ENCODE peak calls at places on chromosomes 12 and 14, in six cellular contexts. Y, F, U, D, S and L are unnamed samples.

GRCh38 chr12:117540011-117540410 is 178.6 kb upstream of the NOS1 start:
- DNase-seq in F (no peak), Y (no peak), S (no peak), D (no peak), U (no peak), L (no peak)

GRCh38 chr12:77724367-77724957 is 106.2 kb upstream of the NAV3 start:
- DNase-seq in D (no peak), F (peak), Y (no peak), S (no peak), U (no peak), L (no peak)

GRCh38 chr12:103677341-103677740 is 90.3 kb downstream of the STAB2 start:
- DNase-seq in F (no peak), Y (no peak), S (no peak), D (no peak), U (no peak), L (no peak)

GRCh38 chr12:2970744-2971143 is 11.5 kb downstream of the TEAD4 start:
- DNase-seq in F (no peak), Y (no peak), S (no peak), D (no peak), U (no peak), L (no peak)

GRCh38 chr12:115761784-115762183 is 515.7 kb downstream of the MED13L start:
- DNase-seq in S (no peak), Y (no peak), F (no peak), D (no peak), U (no peak), L (no peak)

GRCh38 chr14:100285021-100285912 is 21.0 kb downstream of the SLC25A29 start:
- DNase-seq in F (peak), U (no peak), S (peak), D (peak), Y (peak), L (peak)

GRCh38 chr12:49706351-49707126 is 666 bp downstream of the FMNL3 start:
- DNase-seq in D (peak), F (no peak), S (peak), U (no peak), Y (peak), L (no peak)

GRCh38 chr14:52741865-52742264 is 11.9 kb downstream of the STYX start:
- DNase-seq in S (no peak), U (no peak), D (no peak), F (no peak), Y (no peak), L (no peak)

GRCh38 chr12:62250671-62251608 is 9.3 kb upstream of the USP15 start:
- DNase-seq in U (peak), F (no peak), S (no peak), Y (peak), D (no peak), L (no peak)

GRCh38 chr12:116803018-116803736 is 65.1 kb downstream of the RNFT2 start:
- DNase-seq in F (no peak), D (no peak), S (no peak), Y (no peak), U (no peak), L (no peak)

GRCh38 chr12:47237751-47238211 is 158.0 kb upstream of the AMIGO2 start:
- DNase-seq in U (no peak), Y (no peak), S (no peak), D (no peak), F (no peak), L (no peak)

GRCh38 chr12:26895672-26896071 is 42.1 kb downstream of the INTS13 start:
- DNase-seq in F (no peak), S (no peak), D (no peak), U (no peak), Y (no peak), L (no peak)

GRCh38 chr12:42237052-42237852 is 796 bp downstream of the YAF2 start:
- DNase-seq in Y (peak), U (peak), F (peak), D (peak), S (peak), L (peak)

GRCh38 chr14:100586520-100587247 is 533 bp downstream of the BEGAIN start:
- DNase-seq in U (no peak), Y (no peak), S (peak), F (no peak), D (peak), L (peak)

GRCh38 chr12:85036736-85037135 is 585 bp downstream of the LRRIQ1 start:
- DNase-seq in S (no peak), Y (no peak), U (no peak), F (no peak), D (no peak), L (no peak)

GRCh38 chr12:83954071-83954789 is 958.4 kb downstream of the SLC6A15 start:
- DNase-seq in Y (no peak), F (no peak), D (no peak), U (no peak), S (no peak), L (no peak)

GRCh38 chr14:61462566-61463195 is 141.3 kb downstream of the PRKCH start:
- DNase-seq in F (peak), D (peak), Y (no peak), S (peak), U (no peak), L (no peak)

GRCh38 chr12:115912440-115912839 is 365.1 kb downstream of the MED13L start:
- DNase-seq in F (no peak), D (no peak), U (no peak), S (no peak), Y (no peak), L (no peak)

GRCh38 chr12:117507547-117507946 is 146.1 kb upstream of the NOS1 start:
- DNase-seq in Y (no peak), S (no peak), U (no peak), D (no peak), F (no peak), L (no peak)

GRCh38 chr14:105107781-105108515 is 42.7 kb upstream of the GPR132 start:
- DNase-seq in U (no peak), F (no peak), D (no peak), S (no peak), Y (no peak), L (no peak)

GRCh38 chr12:95740751-95741150 is 49.8 kb downstream of the NTN4 start:
- DNase-seq in U (no peak), D (no peak), F (no peak), S (no peak), Y (no peak), L (no peak)

GRCh38 chr12:76020731-76021672 is 10.6 kb downstream of the PHLDA1 start:
- DNase-seq in U (peak), D (no peak), S (no peak), F (no peak), Y (no peak), L (no peak)

GRCh38 chr14:76958020-76958965 is 70.2 kb downstream of the IRF2BPL start:
- DNase-seq in Y (no peak), D (no peak), F (no peak), S (no peak), U (no peak), L (no peak)

GRCh38 chr12:75289678-75290200 is 40.4 kb downstream of the CAPS2 start:
- DNase-seq in F (no peak), Y (no peak), D (no peak), S (no peak), U (no peak), L (no peak)

GRCh38 chr14:102772781-102773570 is 4.3 kb upstream of the TRAF3 start:
- DNase-seq in D (peak), S (no peak), U (no peak), Y (no peak), F (peak), L (peak)

GRCh38 chr12:108717243-108717642 is 14.1 kb downstream of the CORO1C start:
- DNase-seq in Y (no peak), D (no peak), S (no peak), F (no peak), U (no peak), L (no peak)

GRCh38 chr12:60487284-60487683 is 891.5 kb downstream of the SLC16A7 start:
- DNase-seq in Y (no peak), U (no peak), S (no peak), D (no peak), F (no peak), L (no peak)

GRCh38 chr12:60494249-60494648 is 898.4 kb downstream of the SLC16A7 start:
- DNase-seq in D (no peak), U (no peak), Y (no peak), F (peak), S (peak), L (no peak)

DNA sequence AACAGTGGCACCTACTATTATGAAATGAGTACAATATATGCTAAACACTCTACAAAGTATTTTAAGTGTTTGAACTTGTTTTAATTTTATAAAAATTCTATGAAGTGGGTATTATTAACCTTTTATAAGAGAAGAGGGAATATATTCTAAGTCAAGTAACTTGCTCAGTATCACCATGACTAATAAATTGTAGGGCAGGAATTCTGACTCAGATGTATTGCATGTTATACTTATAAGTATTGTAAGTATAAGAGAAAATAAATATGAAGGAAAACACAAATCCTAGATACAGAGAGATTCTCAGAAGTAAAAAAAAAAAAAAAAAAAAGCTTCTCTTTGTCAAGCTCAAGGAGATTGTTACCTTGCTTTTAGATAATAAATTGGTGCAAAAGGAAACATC is 893.2 kb downstream of the SLC16A7 start:
- DNase-seq in F (no peak), U (no peak), D (no peak), S (no peak), Y (no peak), L (no peak)
- TF ChIP-seq GABPA in F (no peak), U (no peak), D (no peak), S (no peak), Y (no peak), L (no peak)

GRCh38 chr14:104106471-104106991 is 21.0 kb downstream of the ASPG start:
- DNase-seq in U (no peak), Y (no peak), S (no peak), F (no peak), D (peak), L (no peak)
- TF ChIP-seq GABPA in U (no peak), Y (no peak), S (no peak), F (no peak), D (no peak), L (no peak)

GRCh38 chr14:24013654-24014514 is 25.2 kb downstream of the DHRS4L2 start:
- DNase-seq in S (peak), U (peak), Y (peak), F (peak), D (no peak), L (peak)
- TF ChIP-seq GABPA in S (no peak), U (no peak), Y (no peak), F (no peak), D (no peak), L (no peak)

GRCh38 chr14:92719890-92720323 is 28.5 kb downstream of the LGMN start:
- DNase-seq in F (no peak), Y (no peak), U (no peak), S (no peak), D (no peak), L (no peak)
- TF ChIP-seq GABPA in F (no peak), Y (no peak), U (no peak), S (no peak), D (no peak), L (no peak)

GRCh38 chr12:87121908-87122307 is 865.7 kb upstream of the MGAT4C start:
- DNase-seq in F (no peak), Y (no peak), S (no peak), D (no peak), U (no peak), L (no peak)

GRCh38 chr12:87120440-87120839 is 864.2 kb upstream of the MGAT4C start:
- DNase-seq in F (peak), D (no peak), S (no peak), Y (no peak), U (no peak), L (no peak)

GRCh38 chr12:87119713-87120112 is 863.5 kb upstream of the MGAT4C start:
- DNase-seq in D (no peak), U (no peak), F (no peak), Y (no peak), S (peak), L (no peak)

GRCh38 chr12:87116778-87117177 is 860.6 kb upstream of the MGAT4C start:
- DNase-seq in F (no peak), S (no peak), D (no peak), Y (no peak), U (no peak), L (no peak)

GRCh38 chr12:87117516-87117915 is 861.3 kb upstream of the MGAT4C start:
- DNase-seq in D (no peak), F (no peak), U (no peak), S (no peak), Y (no peak), L (no peak)
- TF ChIP-seq GABPA in D (no peak), F (no peak), U (no peak), S (no peak), Y (no peak), L (no peak)

GRCh38 chr14:54446201-54446693 is 5.1 kb upstream of the CNIH1 start:
- DNase-seq in D (no peak), F (no peak), Y (no peak), S (no peak), U (no peak), L (peak)
- TF ChIP-seq GABPA in D (no peak), F (no peak), Y (no peak), S (no peak), U (no peak), L (no peak)

GRCh38 chr12:110693731-110694130 is 4.8 kb upstream of the HVCN1 start:
- DNase-seq in F (no peak), D (no peak), U (no peak), S (peak), Y (no peak), L (peak)
- TF ChIP-seq GABPA in F (no peak), D (no peak), U (no peak), S (no peak), Y (peak), L (peak)

DNA sequence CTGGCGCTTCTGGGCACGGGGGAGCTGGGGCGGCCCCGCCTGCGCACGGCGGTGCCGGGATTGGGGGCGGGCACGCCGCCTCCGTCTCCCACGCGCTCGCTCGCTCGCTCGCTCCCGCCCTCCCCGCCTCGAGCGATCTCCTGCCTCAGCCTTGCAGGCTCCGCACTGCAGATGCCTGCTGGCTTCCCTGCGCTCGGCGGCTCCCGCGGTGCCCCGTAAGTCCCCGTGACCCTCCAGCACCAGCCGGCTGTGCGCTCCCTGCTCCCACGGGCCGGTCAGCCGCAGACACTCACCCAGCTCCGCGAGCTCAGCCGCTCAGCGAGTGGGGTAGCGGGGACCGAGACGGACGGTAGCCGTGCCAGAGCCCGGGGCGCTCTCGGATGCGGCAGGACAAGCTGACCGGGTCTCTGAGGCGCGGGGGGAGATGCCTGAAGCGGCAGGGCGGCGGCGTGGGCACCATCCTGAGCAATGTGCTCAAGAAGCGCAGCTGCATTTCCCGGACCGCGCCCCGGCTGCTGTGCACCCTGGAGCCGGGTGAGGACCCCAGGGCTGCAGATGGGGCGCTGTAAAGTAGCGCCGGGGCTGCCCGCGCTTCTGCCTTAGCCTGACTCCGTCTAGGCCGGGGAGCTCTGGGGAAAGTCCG is at the start of gene TBC1D30:
- DNase-seq in D (peak), U (no peak), Y (peak), S (peak), F (no peak), L (no peak)
- TF ChIP-seq GABPA in D (no peak), U (no peak), Y (no peak), S (no peak), F (no peak), L (no peak)

DNA sequence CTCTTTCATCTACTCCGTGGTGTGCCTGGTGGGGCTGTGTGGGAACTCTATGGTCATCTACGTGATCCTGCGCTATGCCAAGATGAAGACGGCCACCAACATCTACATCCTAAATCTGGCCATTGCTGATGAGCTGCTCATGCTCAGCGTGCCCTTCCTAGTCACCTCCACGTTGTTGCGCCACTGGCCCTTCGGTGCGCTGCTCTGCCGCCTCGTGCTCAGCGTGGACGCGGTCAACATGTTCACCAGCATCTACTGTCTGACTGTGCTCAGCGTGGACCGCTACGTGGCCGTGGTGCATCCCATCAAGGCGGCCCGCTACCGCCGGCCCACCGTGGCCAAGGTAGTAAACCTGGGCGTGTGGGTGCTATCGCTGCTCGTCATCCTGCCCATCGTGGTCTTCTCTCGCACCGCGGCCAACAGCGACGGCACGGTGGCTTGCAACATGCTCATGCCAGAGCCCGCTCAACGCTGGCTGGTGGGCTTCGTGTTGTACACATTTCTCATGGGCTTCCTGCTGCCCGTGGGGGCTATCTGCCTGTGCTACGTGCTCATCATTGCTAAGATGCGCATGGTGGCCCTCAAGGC is 2.0 kb downstream of the SSTR1 start:
- DNase-seq in F (no peak), D (no peak), U (no peak), S (no peak), Y (no peak), L (no peak)
- TF ChIP-seq GABPA in F (no peak), D (no peak), U (no peak), S (no peak), Y (no peak), L (no peak)

GRCh38 chr12:107568718-107569117 is 116.9 kb upstream of the PWP1 start:
- DNase-seq in F (no peak), U (no peak), Y (no peak), S (no peak), D (no peak), L (no peak)

GRCh38 chr12:107567871-107568619 is 117.6 kb upstream of the PWP1 start:
- DNase-seq in S (no peak), F (no peak), D (no peak), U (no peak), Y (no peak), L (no peak)

GRCh38 chr12:107560906-107561285 is 124.7 kb upstream of the PWP1 start:
- DNase-seq in D (no peak), U (no peak), Y (no peak), S (no peak), F (no peak), L (no peak)

GRCh38 chr12:107564946-107565345 is 120.7 kb upstream of the PWP1 start:
- DNase-seq in U (no peak), S (no peak), F (peak), D (no peak), Y (no peak), L (no peak)

GRCh38 chr12:107565551-107565950 is 120.0 kb upstream of the PWP1 start:
- DNase-seq in D (no peak), F (no peak), U (no peak), S (no peak), Y (no peak), L (no peak)
- TF ChIP-seq GABPA in D (no peak), F (no peak), U (no peak), S (no peak), Y (no peak), L (no peak)